ENCODE peak calls at places on chromosomes 4 and X, in six cellular contexts. I, L, A, O, G and U are unnamed samples.

GRCh38 chrX:17656035-17656418 is 81.3 kb upstream of the SCML1 start:
- DNase-seq in I (no peak), L (no peak), A (no peak), O (no peak), G (no peak), U (no peak)

GRCh38 chr4:81684357-81684756 is 212.7 kb upstream of the RASGEF1B start:
- DNase-seq in I (peak), L (no peak), A (no peak), O (no peak), G (no peak), U (no peak)

GRCh38 chrX:124098089-124098488 is 136.6 kb downstream of the STAG2 start:
- DNase-seq in I (peak), L (no peak), A (peak), O (peak), G (peak), U (peak)

GRCh38 chr4:1169691-1170096 is 2.7 kb downstream of the SPON2 start:
- DNase-seq in I (no peak), L (no peak), A (no peak), O (no peak), G (no peak), U (no peak)

GRCh38 chr4:24625091-24625490 is 40.7 kb upstream of the DHX15 start:
- DNase-seq in I (no peak), L (no peak), A (no peak), O (no peak), G (no peak), U (no peak)

GRCh38 chrX:40326186-40326965 is 228.6 kb upstream of the BCOR start:
- DNase-seq in I (no peak), L (no peak), A (no peak), O (no peak), G (no peak), U (peak)

GRCh38 chrX:18151157-18151556 is 69.5 kb downstream of the BEND2 start:
- DNase-seq in I (no peak), L (no peak), A (no peak), O (no peak), G (no peak), U (no peak)

GRCh38 chrX:40933132-40934078 is 151.8 kb upstream of the USP9X start:
- DNase-seq in I (no peak), L (no peak), A (no peak), O (peak), G (peak), U (peak)

GRCh38 chrX:19772306-19772705 is 115.1 kb downstream of the SH3KBP1 start:
- DNase-seq in I (no peak), L (no peak), A (no peak), O (no peak), G (peak), U (peak)

GRCh38 chr4:6938237-6938636 is 28.6 kb downstream of the TBC1D14 start:
- DNase-seq in I (no peak), L (no peak), A (no peak), O (no peak), G (peak), U (peak)

GRCh38 chr4:163280703-163281519 is 51.5 kb downstream of the NPY1R start:
- DNase-seq in I (no peak), L (no peak), A (no peak), O (no peak), G (no peak), U (no peak)

GRCh38 chr4:150769235-150769634 is 187.3 kb downstream of the MAB21L2 start:
- DNase-seq in I (no peak), L (no peak), A (peak), O (no peak), G (no peak), U (peak)

GRCh38 chr4:183905081-183905592 is at the start of gene STOX2:
- DNase-seq in I (peak), L (no peak), A (no peak), O (peak), G (no peak), U (peak)

GRCh38 chr4:113693993-113694392 is 67.5 kb downstream of the CAMK2D start:
- DNase-seq in I (no peak), L (no peak), A (no peak), O (no peak), G (no peak), U (no peak)

GRCh38 chr4:176760468-176760867 is 32.3 kb downstream of the VEGFC start:
- DNase-seq in I (no peak), L (no peak), A (no peak), O (no peak), G (no peak), U (no peak)

GRCh38 chr4:161817822-161818412 is 345.9 kb downstream of the FSTL5 start:
- DNase-seq in I (no peak), L (no peak), A (no peak), O (no peak), G (no peak), U (peak)

GRCh38 chr4:137700072-137700471 is 167.8 kb upstream of the PCDH18 start:
- DNase-seq in I (no peak), L (no peak), A (no peak), O (no peak), G (no peak), U (peak)

GRCh38 chr4:101528526-101528925 is 181.2 kb upstream of the PPP3CA start:
- DNase-seq in I (no peak), L (no peak), A (no peak), O (no peak), G (no peak), U (no peak)

GRCh38 chr4:54553001-54553400 is 104.8 kb upstream of the KIT start:
- DNase-seq in I (no peak), L (no peak), A (no peak), O (no peak), G (no peak), U (peak)

GRCh38 chr4:26355392-26356052 is 34.7 kb downstream of the RBPJ start:
- DNase-seq in I (no peak), L (no peak), A (no peak), O (no peak), G (no peak), U (no peak)

GRCh38 chr4:185127021-185127925 is 15.8 kb upstream of the SLC25A4 start:
- DNase-seq in I (peak), L (no peak), A (no peak), O (no peak), G (no peak), U (no peak)

GRCh38 chr4:151182455-151182854 is 83.0 kb downstream of the RPS3A start:
- DNase-seq in I (no peak), L (no peak), A (no peak), O (no peak), G (no peak), U (no peak)

GRCh38 chr4:45662996-45663395 is 460.9 kb downstream of the GABRG1 start:
- DNase-seq in I (peak), L (no peak), A (peak), O (no peak), G (no peak), U (peak)

GRCh38 chr4:63528592-63528991 is 880.7 kb downstream of the TECRL start:
- DNase-seq in I (peak), L (no peak), A (no peak), O (no peak), G (peak), U (no peak)

GRCh38 chr4:157075811-157076577 is at the start of gene GLRB:
- DNase-seq in I (peak), L (no peak), A (no peak), O (peak), G (no peak), U (peak)

GRCh38 chr4:105933083-105933482 is 37.8 kb downstream of the NPNT start:
- DNase-seq in I (no peak), L (no peak), A (no peak), O (no peak), G (peak), U (no peak)

GRCh38 chr4:1746265-1746691 is 25.0 kb downstream of the TACC3 start:
- DNase-seq in I (peak), L (peak), A (peak), O (peak), G (peak), U (peak)

GRCh38 chrX:138748480-138748879 is 37.0 kb upstream of the FGF13 start:
- DNase-seq in I (peak), L (no peak), A (no peak), O (no peak), G (peak), U (peak)

GRCh38 chrX:23773601-23774175 is 9.3 kb upstream of the SAT1 start:
- DNase-seq in I (no peak), L (no peak), A (no peak), O (no peak), G (peak), U (peak)

GRCh38 chr4:34921391-34921790 is 1322.9 kb downstream of the ARAP2 start:
- DNase-seq in I (no peak), L (no peak), A (no peak), O (no peak), G (no peak), U (no peak)